ENCODE peak calls at places on chromosomes 11 and 22, in four cellular contexts. One of them, this sample, is unnamed.

GRCh38 chr11:60915250-60915914 is 1.4 kb downstream of the TMEM109 start:
- DNase-seq in NCI-H510A treated with DMSO at 0.1 percent for 48 hours: peak
- DNase-seq in caudate nucleus: no peak
- DNase-seq in MV-4-11: peak
- DNase-seq in this sample: no peak

GRCh38 chr22:20843501-20843900 is 15.1 kb downstream of the PI4KA start:
- DNase-seq in NCI-H510A treated with DMSO at 0.1 percent for 48 hours: peak
- DNase-seq in caudate nucleus: no peak
- DNase-seq in MV-4-11: no peak
- DNase-seq in this sample: no peak

GRCh38 chr11:112316971-112317370 is 56.3 kb upstream of the PLET1 start:
- DNase-seq in NCI-H510A treated with DMSO at 0.1 percent for 48 hours: no peak
- DNase-seq in caudate nucleus: no peak
- DNase-seq in MV-4-11: no peak
- DNase-seq in this sample: no peak

GRCh38 chr11:123448798-123449197 is 18.7 kb downstream of the GRAMD1B start:
- DNase-seq in NCI-H510A treated with DMSO at 0.1 percent for 48 hours: no peak
- DNase-seq in caudate nucleus: no peak
- DNase-seq in MV-4-11: no peak
- DNase-seq in this sample: no peak

GRCh38 chr11:65134240-65134951 is at the start of gene SYVN1:
- DNase-seq in NCI-H510A treated with DMSO at 0.1 percent for 48 hours: peak
- DNase-seq in caudate nucleus: peak
- DNase-seq in MV-4-11: peak
- DNase-seq in this sample: peak

GRCh38 chr11:72720047-72720446 is 32.2 kb downstream of the ARAP1 start:
- DNase-seq in NCI-H510A treated with DMSO at 0.1 percent for 48 hours: no peak
- DNase-seq in caudate nucleus: no peak
- DNase-seq in MV-4-11: peak
- DNase-seq in this sample: no peak

GRCh38 chr11:128235958-128236357 is 351.4 kb downstream of the ETS1 start:
- DNase-seq in NCI-H510A treated with DMSO at 0.1 percent for 48 hours: peak
- DNase-seq in caudate nucleus: no peak
- DNase-seq in MV-4-11: no peak
- DNase-seq in this sample: peak

GRCh38 chr22:40436460-40437431 is 66.4 kb downstream of the SGSM3 start:
- DNase-seq in NCI-H510A treated with DMSO at 0.1 percent for 48 hours: peak
- DNase-seq in caudate nucleus: no peak
- DNase-seq in MV-4-11: peak
- DNase-seq in this sample: peak

GRCh38 chr11:61149624-61150615 is 11.3 kb downstream of the VPS37C start:
- DNase-seq in NCI-H510A treated with DMSO at 0.1 percent for 48 hours: peak
- DNase-seq in caudate nucleus: no peak
- DNase-seq in MV-4-11: no peak
- DNase-seq in this sample: no peak

GRCh38 chr22:45142376-45142775 is 21.3 kb upstream of the NUP50 start:
- DNase-seq in NCI-H510A treated with DMSO at 0.1 percent for 48 hours: no peak
- DNase-seq in caudate nucleus: no peak
- DNase-seq in MV-4-11: no peak
- DNase-seq in this sample: no peak

GRCh38 chr11:46003647-46004046 is 81.2 kb downstream of the LARGE2 start:
- DNase-seq in NCI-H510A treated with DMSO at 0.1 percent for 48 hours: no peak
- DNase-seq in caudate nucleus: no peak
- DNase-seq in MV-4-11: peak
- DNase-seq in this sample: no peak

This sample was measured in NCI-H345.